ENCODE peak calls at places on chromosomes 3 and 15, in four cellular contexts. K, M, L and A are unnamed samples.
A peak's percentile ranks its signal among the peaks of the same experiment; 100 is the strongest.

GRCh38 chr3:123559040-123559861 is 25.6 kb downstream of the HACD2 start:
- DNase-seq in K (no peak), M (peak; percentile 36), L (peak; percentile 46), A (no peak)

GRCh38 chr15:59532770-59533379 is 78.7 kb upstream of the GCNT3 start:
- DNase-seq in K (no peak), M (peak; percentile 44), L (peak; percentile 42), A (peak; percentile 11)

GRCh38 chr15:52663895-52664294 is 15.3 kb downstream of the ATOSA start:
- DNase-seq in K (no peak), M (no peak), L (no peak), A (no peak)

GRCh38 chr15:31468911-31469800 is 142.5 kb downstream of the KLF13 start:
- DNase-seq in K (no peak), M (no peak), L (no peak), A (no peak)

GRCh38 chr3:10370429-10370828 is 49.5 kb upstream of the SEC13 start:
- DNase-seq in K (no peak), M (no peak), L (peak; percentile 7), A (no peak)

GRCh38 chr3:136280961-136281360 is 30.8 kb downstream of the PCCB start:
- DNase-seq in K (no peak), M (no peak), L (no peak), A (no peak)

GRCh38 chr3:12449889-12450682 is 34.2 kb upstream of the TSEN2 start:
- DNase-seq in K (no peak), M (no peak), L (no peak), A (no peak)

GRCh38 chr3:12522721-12523120 is 22.6 kb downstream of the MKRN2OS start:
- DNase-seq in K (peak; percentile 82), M (no peak), L (no peak), A (no peak)

DNA sequence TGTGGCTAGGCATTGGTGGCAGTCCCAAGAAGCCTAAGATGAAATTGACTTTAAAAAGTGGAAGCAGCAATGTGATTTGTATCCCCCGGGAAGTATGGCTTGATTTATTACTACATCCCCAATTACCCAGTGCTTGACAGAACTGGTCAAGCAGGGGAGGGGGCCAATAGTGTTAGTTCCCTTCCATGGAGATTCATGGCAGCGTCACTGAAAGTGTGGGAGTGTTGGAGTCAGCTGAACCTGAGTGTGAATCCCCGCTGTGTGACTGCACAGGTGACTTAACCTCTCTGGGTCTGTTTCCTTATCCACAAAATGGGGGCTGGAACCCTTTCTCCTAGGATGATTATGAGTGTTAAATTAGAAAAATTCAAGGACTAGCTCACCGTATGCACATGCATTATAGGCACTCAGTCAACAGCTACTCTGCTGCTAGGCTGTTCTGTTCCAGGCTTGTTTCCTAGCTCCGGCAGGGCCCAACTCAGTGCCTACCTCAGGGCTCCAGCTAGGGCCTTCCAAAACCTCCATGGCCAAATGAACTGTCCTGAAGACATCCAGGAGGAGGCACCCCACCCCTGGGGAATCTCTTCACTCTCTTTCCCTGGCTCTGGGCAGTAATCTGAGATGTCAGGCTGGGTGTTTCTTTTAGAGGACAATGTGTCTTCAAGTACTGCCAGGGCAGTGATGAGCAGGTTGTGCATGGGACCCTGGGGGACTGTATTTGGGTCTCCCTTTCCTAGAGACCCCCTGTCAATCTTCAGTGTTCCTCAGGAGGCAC is 38.5 kb upstream of the TPM1 start:
- DNase-seq in K (no peak), M (no peak), L (no peak), A (no peak)
- TF ChIP-seq CTCF in K (no peak), M (no peak), L (no peak), A (no peak)

GRCh38 chr15:85854345-85855097 is 59.8 kb upstream of the KLHL25 start:
- DNase-seq in K (no peak), M (peak; percentile 62), L (peak; percentile 61), A (peak; percentile 49)
- TF ChIP-seq CTCF in K (peak; percentile 75), M (peak; percentile 84), L (peak; percentile 82), A (peak; percentile 91)

GRCh38 chr3:58238830-58239229 is 1.2 kb downstream of the ABHD6 start:
- DNase-seq in K (no peak), M (no peak), L (no peak), A (no peak)
- TF ChIP-seq CTCF in K (no peak), M (no peak), L (no peak), A (no peak)

GRCh38 chr15:94385441-94385840 is 154.1 kb downstream of the MCTP2 start:
- DNase-seq in K (no peak), M (no peak), L (no peak), A (no peak)

GRCh38 chr15:94387854-94388441 is 156.6 kb downstream of the MCTP2 start:
- DNase-seq in K (no peak), M (no peak), L (no peak), A (no peak)

GRCh38 chr15:94383706-94384105 is 152.3 kb downstream of the MCTP2 start:
- DNase-seq in K (no peak), M (no peak), L (peak; percentile 43), A (no peak)

GRCh38 chr15:94383041-94383440 is 151.7 kb downstream of the MCTP2 start:
- DNase-seq in K (no peak), M (no peak), L (no peak), A (no peak)

DNA sequence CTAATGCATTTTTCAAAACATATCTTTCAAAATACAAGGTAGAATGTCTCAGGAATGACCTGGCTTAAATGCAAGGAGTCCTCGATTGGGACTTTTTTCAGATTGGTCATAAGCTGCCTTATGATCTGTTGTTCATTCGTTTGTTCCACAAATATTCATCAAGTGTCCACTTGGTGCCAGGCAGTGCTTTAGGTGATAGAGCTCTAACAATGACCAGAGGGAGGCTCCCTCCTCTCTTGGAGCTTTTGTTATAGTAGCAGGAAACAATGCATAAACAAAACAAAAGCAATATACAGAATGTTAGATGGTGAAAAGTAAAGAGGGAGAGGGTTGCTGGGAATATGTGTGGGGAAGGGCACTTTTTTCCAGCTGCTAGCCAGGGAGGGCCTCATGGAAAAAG is 156.1 kb downstream of the MCTP2 start:
- DNase-seq in K (no peak), M (no peak), L (no peak), A (no peak)
- TF ChIP-seq CTCF in K (no peak), M (no peak), L (no peak), A (no peak)

GRCh38 chr3:111859061-111859973 is at the start of gene PHLDB2:
- DNase-seq in K (peak; percentile 62), M (peak; percentile 97), L (peak; percentile 94), A (peak; percentile 83)
- TF ChIP-seq CTCF in K (no peak), M (no peak), L (no peak), A (no peak)

GRCh38 chr15:84934942-84935729 is 46.5 kb upstream of the PDE8A start:
- DNase-seq in K (no peak), M (peak; percentile 16), L (no peak), A (no peak)
- TF ChIP-seq CTCF in K (no peak), M (no peak), L (peak; percentile 13), A (no peak)